ENCODE peak calls at places on chromosomes 4 and X, in nine cellular contexts. A, J, K, T, M, P, O, Z and E are unnamed samples.

GRCh38 chr4:48262926-48263325 is 6.7 kb downstream of the TEC start:
- DNase-seq in O (no peak), A (no peak), Z (no peak), M (no peak), J (no peak), K (no peak), T (no peak), P (no peak), E (no peak)

GRCh38 chrX:71056857-71057256 is 11.3 kb downstream of the SNX12 start:
- DNase-seq in Z (no peak), M (no peak), J (no peak), K (no peak), P (no peak), A (no peak), T (no peak), O (no peak), E (no peak)

GRCh38 chr4:159077702-159078495 is 25.0 kb upstream of the RAPGEF2 start:
- DNase-seq in A (no peak), P (peak), M (no peak), O (no peak), Z (no peak), K (no peak), J (no peak), T (no peak), E (peak)

GRCh38 chr4:31692407-31692940 is 972.3 kb downstream of the PCDH7 start:
- DNase-seq in M (no peak), J (no peak), A (no peak), T (no peak), P (peak), O (no peak), K (no peak), Z (no peak), E (no peak)

GRCh38 chrX:64204252-64204651 is 1.3 kb downstream of the AMER1 start:
- DNase-seq in T (peak), Z (peak), O (peak), A (peak), P (no peak), M (peak), K (peak), J (peak), E (no peak)

GRCh38 chrX:127112726-127113125 is 293.2 kb downstream of the PRR32 start:
- DNase-seq in O (no peak), Z (no peak), K (no peak), J (no peak), P (no peak), T (no peak), M (no peak), A (no peak), E (no peak)

GRCh38 chr4:22502895-22503814 is 12.7 kb downstream of the ADGRA3 start:
- DNase-seq in J (no peak), P (no peak), Z (no peak), O (no peak), M (no peak), A (no peak), K (no peak), T (no peak), E (no peak)

GRCh38 chr4:137967480-137968190 is 274.5 kb downstream of the SLC7A11 start:
- DNase-seq in M (no peak), A (no peak), K (no peak), T (no peak), J (no peak), Z (no peak), O (no peak), P (no peak), E (no peak)

GRCh38 chr4:188735082-188735481 is 595.8 kb downstream of the TRIML1 start:
- DNase-seq in K (no peak), A (no peak), J (no peak), Z (peak), O (no peak), M (no peak), T (no peak), P (no peak), E (no peak)

GRCh38 chr4:100208459-100208858 is 18.2 kb upstream of the DDIT4L start:
- DNase-seq in Z (no peak), M (no peak), J (no peak), A (no peak), O (no peak), K (no peak), T (no peak), P (no peak), E (no peak)

GRCh38 chrX:12989456-12989855 is 14.5 kb downstream of the TMSB4X start:
- DNase-seq in M (no peak), A (no peak), K (no peak), Z (no peak), T (no peak), O (no peak), J (no peak), P (no peak), E (no peak)

GRCh38 chr4:74098628-74098995 is 383 bp downstream of the CXCL2 start:
- DNase-seq in P (no peak), Z (peak), J (peak), O (peak), T (peak), K (peak), A (peak), M (no peak), E (no peak)

GRCh38 chr4:88675543-88675942 is 22.1 kb downstream of the NAP1L5 start:
- DNase-seq in T (no peak), P (no peak), O (no peak), K (no peak), M (no peak), J (no peak), Z (no peak), A (no peak), E (no peak)

GRCh38 chr4:122643257-122643656 is 22.4 kb upstream of the IL21 start:
- DNase-seq in Z (no peak), M (no peak), P (no peak), J (no peak), O (no peak), A (no peak), K (no peak), T (no peak), E (no peak)

GRCh38 chr4:99965674-99966350 is 15.7 kb upstream of the H2AZ1 start:
- DNase-seq in A (no peak), O (no peak), J (no peak), K (no peak), M (no peak), Z (no peak), T (no peak), P (no peak), E (no peak)

GRCh38 chrX:14354541-14354940 is 174.8 kb upstream of the GLRA2 start:
- DNase-seq in P (no peak), O (no peak), M (no peak), T (no peak), K (no peak), J (no peak), Z (no peak), A (no peak), E (no peak)

GRCh38 chr4:102623622-102624021 is 122.5 kb downstream of the NFKB1 start:
- DNase-seq in Z (no peak), P (no peak), O (no peak), K (no peak), M (no peak), A (no peak), J (no peak), T (no peak), E (no peak)

GRCh38 chr4:120052840-120053239 is 13.8 kb downstream of the MAD2L1 start:
- DNase-seq in T (no peak), K (peak), Z (no peak), M (no peak), J (peak), O (no peak), P (no peak), A (no peak), E (peak)

GRCh38 chr4:118224239-118224829 is 128.5 kb downstream of the PRSS12 start:
- DNase-seq in J (no peak), K (no peak), A (no peak), T (no peak), Z (no peak), M (no peak), O (no peak), P (peak), E (peak)

GRCh38 chrX:1185556-1185955 is 26.9 kb downstream of the CRLF2 start:
- DNase-seq in T (no peak), P (no peak), J (no peak), O (no peak), A (peak), Z (no peak), M (no peak), K (no peak), E (no peak)

GRCh38 chr4:189497996-189498395 is 442.7 kb upstream of the FRG1 start:
- DNase-seq in M (no peak), A (no peak), P (no peak), T (no peak), K (no peak), Z (no peak), J (no peak), O (no peak), E (no peak)

GRCh38 chr4:121155893-121156292 is 8.2 kb downstream of the TNIP3 start:
- DNase-seq in T (no peak), A (no peak), P (no peak), O (no peak), M (no peak), J (no peak), Z (no peak), K (no peak), E (peak)

GRCh38 chr4:23368081-23368697 is 521.7 kb downstream of the PPARGC1A start:
- DNase-seq in Z (no peak), A (no peak), T (peak), M (peak), K (no peak), O (no peak), P (no peak), J (no peak), E (no peak)

GRCh38 chrX:67587946-67588624 is 44.3 kb downstream of the AR start:
- DNase-seq in Z (no peak), P (no peak), O (peak), A (no peak), M (peak), K (no peak), T (no peak), J (peak), E (no peak)

GRCh38 chr4:22048326-22048725 is 99.8 kb upstream of the KCNIP4 start:
- DNase-seq in P (no peak), M (no peak), J (no peak), O (no peak), Z (no peak), T (no peak), K (no peak), A (no peak), E (no peak)

GRCh38 chr4:124266706-124267105 is 445.8 kb downstream of the ANKRD50 start:
- DNase-seq in T (no peak), O (no peak), Z (no peak), P (no peak), A (no peak), K (no peak), J (no peak), M (no peak), E (no peak)

GRCh38 chr4:126701756-126702155 is 931.0 kb upstream of the INTU start:
- DNase-seq in T (no peak), O (no peak), M (peak), P (no peak), K (no peak), Z (no peak), A (no peak), J (no peak), E (no peak)

GRCh38 chr4:7389719-7390118 is 45.0 kb downstream of the PSAPL1 start:
- DNase-seq in P (no peak), J (peak), A (peak), T (peak), Z (no peak), M (no peak), O (peak), K (peak), E (no peak)

GRCh38 chrX:49043987-49044281 is 777 bp upstream of the TFE3 start:
- DNase-seq in T (no peak), K (no peak), J (no peak), A (no peak), O (no peak), P (no peak), Z (no peak), M (no peak), E (no peak)
- H3K27ac ChIP-seq in T (peak), K (peak), J (peak), A (peak), O (peak), P (peak), Z (peak), M (peak), E (peak)

DNA sequence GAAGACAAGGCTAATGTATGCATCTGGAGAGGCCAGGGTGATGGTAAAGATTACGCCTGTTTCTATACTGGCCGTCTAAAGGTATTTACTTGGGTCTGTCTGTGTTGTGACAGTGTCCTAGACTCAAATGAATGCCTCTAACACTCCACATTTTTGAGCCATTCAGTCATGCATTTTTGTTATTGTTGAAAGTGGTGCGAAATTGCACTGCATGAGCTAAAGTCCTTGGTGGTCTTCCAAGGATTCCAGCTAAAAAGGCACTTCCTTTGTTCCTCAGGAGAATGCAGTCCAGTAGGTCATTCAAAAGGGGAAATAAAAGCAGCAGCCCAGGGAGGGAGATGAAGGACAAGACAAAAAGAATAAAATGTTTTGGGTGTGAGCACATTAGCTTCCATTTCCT is 3.0 kb downstream of the GPC4 start:
- DNase-seq in T (no peak), P (no peak), K (no peak), A (no peak), M (no peak), Z (no peak), J (no peak), O (no peak), E (no peak)
- H3K27ac ChIP-seq in T (peak), P (no peak), K (no peak), A (no peak), M (no peak), Z (no peak), J (no peak), O (no peak), E (no peak)

GRCh38 chr4:182880387-182881356 is 36.5 kb downstream of the DCTD start:
- DNase-seq in K (no peak), Z (no peak), O (no peak), J (peak), M (peak), P (no peak), A (peak), T (peak), E (peak)
- H3K27ac ChIP-seq in K (no peak), Z (no peak), O (no peak), J (no peak), M (no peak), P (no peak), A (no peak), T (no peak), E (peak)

GRCh38 chrX:18887821-18888205 is 96.1 kb downstream of the PHKA2 start:
- DNase-seq in P (no peak), J (no peak), A (peak), Z (no peak), M (no peak), O (no peak), T (no peak), K (no peak), E (no peak)
- H3K27ac ChIP-seq in P (no peak), J (peak), A (peak), Z (peak), M (peak), O (peak), T (peak), K (peak), E (peak)

GRCh38 chrX:15751160-15751819 is 13.2 kb downstream of the CA5B start:
- DNase-seq in M (no peak), A (no peak), P (no peak), K (no peak), T (no peak), O (no peak), Z (no peak), J (no peak), E (no peak)
- H3K27ac ChIP-seq in M (peak), A (peak), P (peak), K (peak), T (peak), O (peak), Z (peak), J (peak), E (no peak)

GRCh38 chr4:78014889-78015886 is 41.9 kb upstream of the FRAS1 start:
- DNase-seq in J (no peak), A (no peak), M (no peak), Z (no peak), P (no peak), K (no peak), O (no peak), T (no peak), E (no peak)
- H3K27ac ChIP-seq in J (no peak), A (no peak), M (no peak), Z (no peak), P (no peak), K (no peak), O (no peak), T (no peak), E (no peak)

DNA sequence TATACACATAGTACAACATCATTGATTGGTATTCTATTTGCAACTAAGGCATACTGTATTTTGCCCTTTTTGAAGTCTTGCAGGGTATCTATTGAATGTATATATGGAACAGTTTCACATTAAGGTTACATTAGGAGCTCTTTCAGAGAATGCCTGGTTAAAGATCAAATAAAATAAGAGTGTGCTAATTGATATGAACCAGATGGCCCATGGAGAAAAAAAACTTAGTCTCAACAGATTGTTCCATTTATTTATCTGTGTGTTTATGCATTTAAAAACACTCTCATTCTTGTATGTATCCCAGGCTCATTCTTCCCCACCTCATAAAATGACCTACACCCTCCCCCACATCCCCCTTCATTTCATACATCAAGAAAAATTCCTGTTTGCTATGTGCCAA is 35.2 kb upstream of the GRIA2 start:
- DNase-seq in M (no peak), J (no peak), O (no peak), Z (no peak), P (no peak), A (no peak), T (no peak), K (no peak), E (no peak)
- H3K27ac ChIP-seq in M (no peak), J (no peak), O (no peak), Z (no peak), P (no peak), A (no peak), T (no peak), K (no peak), E (no peak)

GRCh38 chr4:150495550-150495949 is 86.4 kb upstream of the MAB21L2 start:
- DNase-seq in K (no peak), O (no peak), A (no peak), P (no peak), T (no peak), Z (no peak), J (no peak), M (no peak), E (no peak)

GRCh38 chr4:150501983-150502382 is 80.0 kb upstream of the MAB21L2 start:
- DNase-seq in J (no peak), P (no peak), M (no peak), O (no peak), T (no peak), Z (no peak), K (no peak), A (no peak), E (no peak)

DNA sequence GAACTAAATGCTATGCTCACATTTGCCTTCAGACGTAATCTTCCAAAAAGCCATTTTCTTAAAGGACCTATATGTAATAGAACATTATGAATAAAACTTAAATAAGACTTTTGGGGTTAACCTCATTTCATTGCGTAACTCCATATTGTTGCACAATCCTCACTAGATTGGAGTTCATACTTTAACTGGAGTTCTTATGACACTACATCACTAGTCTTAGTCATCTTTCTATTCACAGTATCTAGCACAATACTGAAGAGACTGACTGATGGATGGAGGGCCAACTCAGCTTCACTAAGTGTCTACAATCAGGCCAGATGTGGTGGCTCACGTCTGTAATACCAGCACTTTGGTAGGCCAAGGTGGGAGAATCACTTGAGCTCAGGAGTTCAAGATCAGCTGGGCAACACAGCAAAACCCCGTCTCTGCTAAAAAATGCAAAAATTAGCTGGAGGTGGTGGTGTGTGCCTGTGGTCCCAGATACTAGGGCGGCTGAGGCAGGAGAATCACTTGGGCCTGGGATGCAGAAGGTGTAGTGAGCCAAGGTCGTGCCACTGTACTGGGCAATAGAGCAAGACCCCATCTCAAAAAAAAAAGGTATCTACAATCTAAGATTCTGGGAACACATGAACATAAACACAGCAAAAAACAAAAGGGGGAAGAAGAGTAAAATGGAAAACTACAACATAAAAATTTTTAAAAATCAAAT is 80.8 kb upstream of the MAB21L2 start:
- DNase-seq in M (no peak), K (no peak), O (no peak), A (no peak), Z (no peak), J (no peak), P (no peak), T (no peak), E (peak)
- H3K27ac ChIP-seq in M (no peak), K (no peak), O (no peak), A (no peak), Z (no peak), J (no peak), P (no peak), T (no peak), E (peak)

GRCh38 chr4:98928131-98928504 is 815 bp downstream of the EIF4E start:
- DNase-seq in K (peak), P (peak), A (peak), Z (peak), M (peak), J (peak), O (peak), T (peak), E (peak)
- H3K27ac ChIP-seq in K (peak), P (peak), A (peak), Z (peak), M (peak), J (peak), O (peak), T (peak), E (peak)

GRCh38 chr4:13704761-13705160 is 77.2 kb upstream of the BOD1L1 start:
- DNase-seq in T (no peak), K (no peak), M (no peak), A (no peak), O (no peak), P (no peak), Z (no peak), J (no peak), E (no peak)
- H3K27ac ChIP-seq in T (peak), K (no peak), M (peak), A (no peak), O (peak), P (peak), Z (no peak), J (no peak), E (peak)